ENCODE peak calls at places on chromosomes 1 and 21, in four cellular contexts. One of them, this sample, is unnamed.
A peak's percentile ranks its signal among the peaks of the same experiment; 100 is the strongest.

GRCh38 chr1:151898519-151898991 is 10.8 kb downstream of the THEM4 start:
- DNase-seq in SK-N-SH: no peak
- DNase-seq in K562: no peak
- DNase-seq in HepG2: no peak
- DNase-seq in this sample: no peak

GRCh38 chr1:236021424-236022135 is 43.3 kb downstream of the NID1 start:
- DNase-seq in K562: no peak
- DNase-seq in SK-N-SH: no peak
- DNase-seq in HepG2: no peak
- DNase-seq in this sample: no peak

GRCh38 chr1:192788184-192788583 is 20.7 kb upstream of the RGS2 start:
- DNase-seq in SK-N-SH: no peak
- DNase-seq in HepG2: no peak
- DNase-seq in K562: no peak
- DNase-seq in this sample: no peak

GRCh38 chr1:7809742-7810141 is 25.7 kb downstream of the PER3 start:
- DNase-seq in HepG2: no peak
- DNase-seq in SK-N-SH: no peak
- DNase-seq in K562: no peak
- DNase-seq in this sample: no peak

GRCh38 chr1:154808909-154809262 is 61.2 kb downstream of the KCNN3 start:
- DNase-seq in K562: peak; percentile 23
- DNase-seq in HepG2: no peak
- DNase-seq in SK-N-SH: no peak
- DNase-seq in this sample: no peak

GRCh38 chr21:44539031-44539430 is 964 bp downstream of the KRTAP10-1 start:
- DNase-seq in K562: no peak
- DNase-seq in SK-N-SH: no peak
- DNase-seq in HepG2: no peak
- DNase-seq in this sample: no peak

GRCh38 chr1:205800973-205801703 is 11.9 kb downstream of the SLC41A1 start:
- DNase-seq in K562: no peak
- DNase-seq in SK-N-SH: no peak
- DNase-seq in HepG2: no peak
- DNase-seq in this sample: no peak

GRCh38 chr1:173042806-173043205 is 7.9 kb downstream of the TNFSF18 start:
- DNase-seq in HepG2: no peak
- DNase-seq in K562: no peak
- DNase-seq in SK-N-SH: no peak
- DNase-seq in this sample: no peak

GRCh38 chr1:1245840-1246205 is 699 bp downstream of the C1QTNF12 start:
- DNase-seq in K562: no peak
- DNase-seq in SK-N-SH: no peak
- DNase-seq in HepG2: no peak
- DNase-seq in this sample: no peak

GRCh38 chr21:26826801-26827200 is 18.4 kb downstream of the ADAMTS1 start:
- DNase-seq in HepG2: no peak
- DNase-seq in K562: no peak
- DNase-seq in SK-N-SH: no peak
- DNase-seq in this sample: no peak

GRCh38 chr1:93980320-93980744 is 71.1 kb upstream of the GCLM start:
- DNase-seq in HepG2: peak; percentile 58
- DNase-seq in SK-N-SH: peak; percentile 30
- DNase-seq in K562: peak; percentile 15
- DNase-seq in this sample: no peak

GRCh38 chr1:85047472-85048295 is 616 bp downstream of the MCOLN3 start:
- DNase-seq in SK-N-SH: peak; percentile 58
- DNase-seq in HepG2: no peak
- DNase-seq in K562: peak; percentile 9
- DNase-seq in this sample: no peak

GRCh38 chr1:2347409-2347785 is 44.0 kb downstream of the MORN1 start:
- DNase-seq in SK-N-SH: no peak
- DNase-seq in K562: no peak
- DNase-seq in HepG2: no peak
- DNase-seq in this sample: no peak

GRCh38 chr1:6727535-6727934 is 25.9 kb upstream of the DNAJC11 start:
- DNase-seq in HepG2: peak; percentile 59
- DNase-seq in SK-N-SH: peak; percentile 73
- DNase-seq in K562: peak; percentile 77
- DNase-seq in this sample: peak; percentile 16

GRCh38 chr1:38038836-38039235 is 7.8 kb downstream of the POU3F1 start:
- DNase-seq in SK-N-SH: no peak
- DNase-seq in HepG2: no peak
- DNase-seq in K562: no peak
- DNase-seq in this sample: no peak

GRCh38 chr1:225737866-225738265 is 39.8 kb upstream of the SRP9 start:
- DNase-seq in HepG2: no peak
- DNase-seq in SK-N-SH: no peak
- DNase-seq in K562: no peak
- DNase-seq in this sample: no peak

GRCh38 chr1:69568435-69569280 is 936 bp downstream of the LRRC7 start:
- DNase-seq in K562: peak; percentile 24
- DNase-seq in HepG2: no peak
- DNase-seq in SK-N-SH: peak; percentile 49
- DNase-seq in this sample: no peak

GRCh38 chr1:170734412-170735175 is 70.7 kb downstream of the PRRX1 start:
- DNase-seq in K562: no peak
- DNase-seq in HepG2: no peak
- DNase-seq in SK-N-SH: no peak
- DNase-seq in this sample: no peak

GRCh38 chr21:29465528-29465927 is 166.8 kb downstream of the BACH1 start:
- DNase-seq in K562: no peak
- DNase-seq in HepG2: no peak
- DNase-seq in SK-N-SH: peak; percentile 54
- DNase-seq in this sample: no peak

GRCh38 chr1:3461934-3462275 is 7.4 kb downstream of the ARHGEF16 start:
- DNase-seq in HepG2: no peak
- DNase-seq in K562: no peak
- DNase-seq in SK-N-SH: no peak
- DNase-seq in this sample: no peak

GRCh38 chr1:112674440-112674985 is at the start of gene MOV10:
- DNase-seq in K562: peak; percentile 92
- DNase-seq in HepG2: peak; percentile 67
- DNase-seq in SK-N-SH: peak; percentile 79
- DNase-seq in this sample: peak; percentile 40

GRCh38 chr21:42021751-42022430 is 11.7 kb upstream of the ZBTB21 start:
- DNase-seq in SK-N-SH: no peak
- DNase-seq in HepG2: no peak
- DNase-seq in K562: no peak
- DNase-seq in this sample: no peak

GRCh38 chr1:40404670-40405462 is 31.3 kb downstream of the SMAP2 start:
- DNase-seq in SK-N-SH: peak; percentile 49
- DNase-seq in HepG2: peak; percentile 60
- DNase-seq in K562: peak; percentile 51
- DNase-seq in this sample: no peak

GRCh38 chr1:183038913-183039312 is 15.7 kb downstream of the LAMC1 start:
- DNase-seq in K562: no peak
- DNase-seq in HepG2: no peak
- DNase-seq in SK-N-SH: no peak
- DNase-seq in this sample: no peak

GRCh38 chr1:93620841-93621210 is 60.8 kb downstream of the BCAR3 start:
- DNase-seq in K562: peak; percentile 63
- DNase-seq in SK-N-SH: no peak
- DNase-seq in HepG2: no peak
- DNase-seq in this sample: no peak

GRCh38 chr1:17400725-17401341 is 28.8 kb downstream of the PADI6 start:
- DNase-seq in SK-N-SH: no peak
- DNase-seq in HepG2: no peak
- DNase-seq in K562: peak; percentile 75
- DNase-seq in this sample: no peak

GRCh38 chr1:225461533-225462428 is 33.9 kb upstream of the LBR start:
- DNase-seq in SK-N-SH: peak; percentile 75
- DNase-seq in K562: no peak
- DNase-seq in HepG2: no peak
- DNase-seq in this sample: no peak

GRCh38 chr1:61515096-61515495 is 209.8 kb downstream of the TM2D1 start:
- DNase-seq in K562: no peak
- DNase-seq in HepG2: no peak
- DNase-seq in SK-N-SH: no peak
- DNase-seq in this sample: no peak

DNA sequence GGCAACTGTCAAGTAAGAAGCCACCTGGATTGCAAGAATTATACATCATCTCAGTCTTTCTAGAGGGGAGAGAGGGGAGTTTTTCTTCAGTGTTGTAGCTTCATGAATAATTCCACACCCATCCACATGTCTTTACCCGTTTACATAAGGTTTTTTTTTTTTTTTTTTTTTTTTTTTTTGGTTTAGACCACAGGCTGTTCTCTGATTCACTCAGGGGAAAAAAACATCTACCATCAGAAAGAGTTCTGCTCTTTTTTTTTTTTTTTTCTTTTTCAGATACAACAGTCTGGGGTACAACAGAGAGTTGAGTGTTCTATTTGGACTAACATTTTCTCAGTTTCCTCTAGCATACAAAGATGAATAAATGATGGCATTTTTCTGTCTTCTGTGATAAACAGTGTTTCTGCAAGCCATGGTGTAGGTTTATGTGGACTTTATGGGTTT is 4.9 kb upstream of the KIF14 start:
- DNase-seq in K562: no peak
- DNase-seq in HepG2: no peak
- DNase-seq in SK-N-SH: no peak
- DNase-seq in this sample: peak; percentile 74
- TF ChIP-seq ZBTB33 in K562: no peak
- TF ChIP-seq ZBTB33 in HepG2: no peak
- TF ChIP-seq ZBTB33 in SK-N-SH: no peak
- TF ChIP-seq ZBTB33 in this sample: no peak

DNA sequence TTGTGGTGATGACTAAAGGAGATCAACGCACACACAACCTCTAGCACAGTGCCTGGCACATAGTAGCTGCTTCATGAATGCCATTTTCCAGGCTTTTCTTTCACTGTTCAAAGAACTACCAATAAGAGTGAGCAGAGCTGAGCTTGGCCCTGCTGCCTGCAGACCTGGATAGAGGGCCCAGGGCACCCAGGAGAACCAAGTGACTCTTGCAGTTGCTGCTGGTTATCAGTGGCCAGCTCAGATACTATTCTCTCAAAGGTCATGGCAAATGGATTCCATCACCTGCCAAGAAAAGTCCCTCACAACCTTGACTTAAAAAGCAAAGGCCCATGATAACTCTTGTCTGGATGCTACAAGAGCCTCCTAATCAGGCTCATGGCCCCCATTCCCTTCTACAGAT is 41.7 kb downstream of the PLPP3 start:
- DNase-seq in SK-N-SH: no peak
- DNase-seq in K562: no peak
- DNase-seq in HepG2: no peak
- DNase-seq in this sample: no peak
- TF ChIP-seq SMC3 in SK-N-SH: no peak
- TF ChIP-seq SMC3 in K562: no peak
- TF ChIP-seq SMC3 in HepG2: no peak
- TF ChIP-seq SMC3 in this sample: no peak

GRCh38 chr1:23594149-23594917 is 35.0 kb upstream of the ID3 start:
- DNase-seq in K562: no peak
- DNase-seq in SK-N-SH: no peak
- DNase-seq in HepG2: no peak
- DNase-seq in this sample: no peak

GRCh38 chr1:23593042-23593521 is 33.8 kb upstream of the ID3 start:
- DNase-seq in HepG2: no peak
- DNase-seq in K562: no peak
- DNase-seq in SK-N-SH: no peak
- DNase-seq in this sample: no peak

GRCh38 chr1:23593556-23594148 is 34.4 kb upstream of the ID3 start:
- DNase-seq in SK-N-SH: no peak
- DNase-seq in HepG2: peak; percentile 40
- DNase-seq in K562: no peak
- DNase-seq in this sample: no peak

GRCh38 chr1:23591460-23592208 is 32.3 kb upstream of the ID3 start:
- DNase-seq in SK-N-SH: no peak
- DNase-seq in K562: peak; percentile 35
- DNase-seq in HepG2: peak; percentile 85
- DNase-seq in this sample: no peak

DNA sequence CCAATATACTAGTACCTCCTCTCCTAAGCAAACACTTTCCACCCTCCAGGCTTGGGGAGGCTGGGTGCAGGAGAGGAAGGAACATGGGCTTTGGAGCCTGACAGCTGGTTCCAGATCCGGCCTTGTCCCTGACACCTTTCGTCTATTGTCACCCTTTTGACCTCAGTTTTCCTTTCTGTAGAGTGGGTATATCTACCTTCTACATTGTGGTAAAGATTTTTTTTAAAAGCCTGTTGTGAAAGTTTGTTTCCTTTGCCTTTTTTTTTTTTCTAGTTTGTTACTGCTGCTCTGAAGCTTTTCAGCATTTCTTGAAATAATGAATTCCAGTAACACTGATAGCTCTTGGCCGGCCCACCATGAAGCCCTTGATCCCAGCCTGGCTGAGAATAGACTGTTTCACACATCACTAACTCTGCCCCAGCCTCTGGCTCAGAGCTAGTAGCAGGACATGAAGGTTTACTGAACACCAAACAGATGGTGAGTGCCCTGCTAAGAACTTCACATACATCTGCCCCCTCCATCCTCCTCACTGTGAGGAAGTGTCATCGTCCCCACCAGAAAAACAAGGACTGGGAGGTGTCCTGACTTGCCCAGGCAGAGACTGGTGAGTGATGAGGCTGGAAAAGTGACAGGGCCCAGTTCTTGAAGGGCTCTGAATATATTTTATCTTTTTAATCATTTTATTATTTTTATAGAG is 33.1 kb upstream of the ID3 start:
- DNase-seq in K562: no peak
- DNase-seq in HepG2: no peak
- DNase-seq in SK-N-SH: no peak
- DNase-seq in this sample: no peak
- H3K27ac ChIP-seq in K562: no peak overlapping the region
- H3K27ac ChIP-seq in HepG2: peak overlapping the region; percentile 53
- H3K27ac ChIP-seq in SK-N-SH: peak overlapping the region; percentile 3
- H3K27ac ChIP-seq in this sample: peak overlapping the region; percentile 93

DNA sequence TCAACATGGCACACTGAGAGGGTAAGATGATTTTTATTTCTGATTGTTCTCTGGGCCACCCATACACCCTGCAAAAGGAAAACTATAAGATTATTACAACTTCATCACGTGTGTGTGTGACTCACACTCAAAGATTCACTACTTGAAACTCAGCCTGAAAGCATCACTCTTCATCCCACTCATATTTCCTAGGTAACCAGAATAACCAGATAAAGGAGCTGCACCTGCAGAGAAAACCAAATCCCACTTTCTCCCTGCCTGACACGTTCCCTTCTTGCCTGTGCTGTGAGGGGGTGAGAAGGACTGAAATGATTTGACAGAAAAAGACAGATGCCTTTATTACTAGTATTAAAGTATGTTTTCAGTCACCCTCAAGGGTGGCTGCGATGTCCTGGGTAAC is 131.6 kb downstream of the TGFBR3 start:
- DNase-seq in K562: no peak
- DNase-seq in HepG2: no peak
- DNase-seq in SK-N-SH: no peak
- DNase-seq in this sample: no peak
- TF ChIP-seq ZBTB33 in K562: no peak
- TF ChIP-seq ZBTB33 in HepG2: no peak
- TF ChIP-seq ZBTB33 in SK-N-SH: no peak
- TF ChIP-seq ZBTB33 in this sample: no peak

GRCh38 chr21:27954806-27955205 is 987.9 kb upstream of the ADAMTS5 start:
- DNase-seq in K562: no peak
- DNase-seq in SK-N-SH: no peak
- DNase-seq in HepG2: no peak
- DNase-seq in this sample: no peak
- TF ChIP-seq SMC3 in K562: no peak
- TF ChIP-seq SMC3 in SK-N-SH: no peak
- TF ChIP-seq SMC3 in HepG2: no peak
- TF ChIP-seq SMC3 in this sample: no peak

This sample was measured in GM12878.